ENCODE peak calls at places on chromosome 1, in five cellular contexts. One of them, this sample, is unnamed.

GRCh38 chr1:223556414-223557124 is 108.9 kb downstream of the CAPN8 start:
- DNase-seq in astrocyte of the spinal cord: peak; percentile 5
- DNase-seq in cardiac fibroblast: peak; percentile 10
- DNase-seq in iris pigment epithelial cell: peak; percentile 7
- DNase-seq in activated gamma-delta T cell: no peak
- DNase-seq in this sample: peak; percentile 25

GRCh38 chr1:115289940-115290339 is 48.1 kb downstream of the NGF start:
- DNase-seq in astrocyte of the spinal cord: no peak
- DNase-seq in cardiac fibroblast: peak; percentile 47
- DNase-seq in iris pigment epithelial cell: no peak
- DNase-seq in activated gamma-delta T cell: no peak
- DNase-seq in this sample: no peak

GRCh38 chr1:203085528-203086406 is at the start of gene MYOG:
- DNase-seq in astrocyte of the spinal cord: no peak
- DNase-seq in cardiac fibroblast: no peak
- DNase-seq in iris pigment epithelial cell: no peak
- DNase-seq in activated gamma-delta T cell: no peak
- DNase-seq in this sample: no peak

GRCh38 chr1:115337633-115338456 is at the start of gene NGF:
- DNase-seq in astrocyte of the spinal cord: peak; percentile 62
- DNase-seq in cardiac fibroblast: peak; percentile 59
- DNase-seq in iris pigment epithelial cell: peak; percentile 74
- DNase-seq in activated gamma-delta T cell: no peak
- DNase-seq in this sample: no peak

GRCh38 chr1:84619383-84620093 is 45.3 kb upstream of the CTBS start:
- DNase-seq in astrocyte of the spinal cord: peak; percentile 75
- DNase-seq in cardiac fibroblast: peak; percentile 81
- DNase-seq in iris pigment epithelial cell: peak; percentile 90
- DNase-seq in activated gamma-delta T cell: no peak
- DNase-seq in this sample: peak; percentile 43

GRCh38 chr1:54481201-54481884 is 66.7 kb upstream of the ACOT11 start:
- DNase-seq in astrocyte of the spinal cord: no peak
- DNase-seq in cardiac fibroblast: no peak
- DNase-seq in iris pigment epithelial cell: no peak
- DNase-seq in activated gamma-delta T cell: no peak
- DNase-seq in this sample: no peak

GRCh38 chr1:111739984-111740765 is 980 bp upstream of the INKA2 start:
- DNase-seq in astrocyte of the spinal cord: peak; percentile 66
- DNase-seq in cardiac fibroblast: peak; percentile 75
- DNase-seq in iris pigment epithelial cell: peak; percentile 76
- DNase-seq in activated gamma-delta T cell: no peak
- DNase-seq in this sample: no peak

GRCh38 chr1:4425892-4426291 is 228.5 kb upstream of the AJAP1 start:
- DNase-seq in astrocyte of the spinal cord: no peak
- DNase-seq in cardiac fibroblast: no peak
- DNase-seq in iris pigment epithelial cell: no peak
- DNase-seq in activated gamma-delta T cell: no peak
- DNase-seq in this sample: no peak

GRCh38 chr1:89802036-89802435 is 18.8 kb upstream of the LRRC8D start:
- DNase-seq in astrocyte of the spinal cord: no peak
- DNase-seq in cardiac fibroblast: no peak
- DNase-seq in iris pigment epithelial cell: no peak
- DNase-seq in activated gamma-delta T cell: no peak
- DNase-seq in this sample: no peak